ENCODE peak calls at places on chromosome 14, in five cellular contexts. Z, O, P, T and N are unnamed samples.

GRCh38 chr14:40850191-40850590 is 756.5 kb upstream of the LRFN5 start:
- DNase-seq in Z (no peak), O (no peak), T (no peak), P (no peak), N (no peak)

GRCh38 chr14:30445394-30445793 is 113.6 kb upstream of the G2E3 start:
- DNase-seq in Z (no peak), O (no peak), P (no peak), T (no peak), N (no peak)

GRCh38 chr14:103056322-103057027 is 874 bp downstream of the CDC42BPB start:
- DNase-seq in P (no peak), O (peak), T (no peak), Z (peak), N (peak)

GRCh38 chr14:103078420-103078749 is 5.6 kb upstream of the LBHD2 start:
- DNase-seq in Z (peak), P (peak), O (peak), T (peak), N (peak)

GRCh38 chr14:24013654-24014514 is 25.2 kb downstream of the DHRS4L2 start:
- DNase-seq in O (peak), T (peak), Z (peak), P (peak), N (peak)

GRCh38 chr14:74144789-74145188 is 60.0 kb downstream of the LIN52 start:
- DNase-seq in T (no peak), O (no peak), P (no peak), Z (no peak), N (no peak)

GRCh38 chr14:56482306-56482705 is 97.3 kb upstream of the TMEM260 start:
- DNase-seq in P (peak), T (no peak), O (no peak), Z (no peak), N (no peak)

GRCh38 chr14:60085085-60085484 is 6.6 kb upstream of the PCNX4 start:
- DNase-seq in T (peak), O (peak), P (no peak), Z (peak), N (no peak)

GRCh38 chr14:71139058-71139946 is 232.0 kb downstream of the PCNX1 start:
- DNase-seq in T (peak), O (no peak), P (peak), Z (peak), N (no peak)

GRCh38 chr14:93010543-93011541 is 87.9 kb downstream of the CHGA start:
- DNase-seq in T (no peak), P (no peak), O (no peak), Z (no peak), N (no peak)

GRCh38 chr14:94971750-94972149 is 185.6 kb downstream of the DICER1 start:
- DNase-seq in Z (no peak), O (peak), T (no peak), P (no peak), N (peak)

GRCh38 chr14:58605465-58605864 is 32.3 kb upstream of the DACT1 start:
- DNase-seq in P (no peak), T (no peak), Z (no peak), O (no peak), N (no peak)

GRCh38 chr14:85798852-85799251 is 268.9 kb downstream of the FLRT2 start:
- DNase-seq in Z (no peak), T (no peak), P (no peak), O (no peak), N (no peak)

GRCh38 chr14:101839236-101839635 is 77.7 kb downstream of the PPP2R5C start:
- DNase-seq in T (no peak), Z (no peak), O (no peak), P (no peak), N (no peak)

GRCh38 chr14:31118892-31119291 is 88.7 kb downstream of the HECTD1 start:
- DNase-seq in Z (no peak), P (no peak), O (no peak), T (no peak), N (no peak)

GRCh38 chr14:20641591-20641990 is at the start of gene OR6S1:
- DNase-seq in Z (no peak), T (no peak), O (no peak), P (no peak), N (no peak)

GRCh38 chr14:69270795-69271708 is 11.1 kb downstream of the GALNT16 start:
- DNase-seq in O (no peak), T (no peak), P (no peak), Z (no peak), N (peak)

GRCh38 chr14:21093769-21094681 is 4.4 kb downstream of the ZNF219 start:
- DNase-seq in P (no peak), Z (no peak), T (no peak), O (no peak), N (no peak)

GRCh38 chr14:53640695-53641094 is 315.9 kb downstream of the BMP4 start:
- DNase-seq in T (no peak), P (no peak), O (peak), Z (peak), N (no peak)

GRCh38 chr14:55117816-55118441 is 11.1 kb upstream of the LGALS3 start:
- DNase-seq in T (no peak), P (no peak), O (no peak), Z (peak), N (peak)

GRCh38 chr14:58297412-58297761 is 968 bp upstream of the ARID4A start:
- DNase-seq in O (peak), P (no peak), Z (no peak), T (no peak), N (peak)

GRCh38 chr14:71620401-71620800 is 311.8 kb upstream of the RGS6 start:
- DNase-seq in O (no peak), P (no peak), Z (peak), T (no peak), N (no peak)

GRCh38 chr14:100789460-100790417 is 36.2 kb upstream of the MEG3 start:
- DNase-seq in P (no peak), O (no peak), T (no peak), Z (no peak), N (no peak)